ENCODE peak calls at places on chromosome 11, in six cellular contexts. E, O, Y, Z, N and G are unnamed samples.

GRCh38 chr11:64076764-64077163 is 41.0 kb downstream of the FLRT1 start:
- DNase-seq in E (no peak), O (no peak), Y (no peak), Z (no peak), N (no peak), G (no peak)

GRCh38 chr11:115959098-115959497 is 454.9 kb upstream of the CADM1 start:
- DNase-seq in E (no peak), O (no peak), Y (no peak), Z (no peak), N (no peak), G (no peak)

GRCh38 chr11:73372371-73372993 is 3.7 kb upstream of the RELT start:
- DNase-seq in E (no peak), O (no peak), Y (no peak), Z (no peak), N (no peak), G (peak; percentile 61)

GRCh38 chr11:87030458-87031054 is 7.2 kb upstream of the TMEM135 start:
- DNase-seq in E (no peak), O (no peak), Y (peak; percentile 18), Z (no peak), N (no peak), G (no peak)

GRCh38 chr11:67157691-67158090 is 38.6 kb downstream of the KDM2A start:
- DNase-seq in E (no peak), O (no peak), Y (no peak), Z (no peak), N (no peak), G (no peak)

GRCh38 chr11:118979434-118979833 is 7.9 kb downstream of the FOXR1 start:
- DNase-seq in E (no peak), O (no peak), Y (no peak), Z (no peak), N (no peak), G (no peak)

GRCh38 chr11:65032216-65032615 is 5.0 kb downstream of the SNX15 start:
- DNase-seq in E (no peak), O (no peak), Y (no peak), Z (no peak), N (no peak), G (no peak)

GRCh38 chr11:83819936-83820549 is 533.9 kb upstream of the CCDC90B start:
- DNase-seq in E (peak; percentile 54), O (no peak), Y (peak; percentile 79), Z (peak; percentile 37), N (no peak), G (peak; percentile 58)

GRCh38 chr11:20589796-20590195 is 9.6 kb upstream of the SLC6A5 start:
- DNase-seq in E (no peak), O (no peak), Y (no peak), Z (no peak), N (no peak), G (no peak)

GRCh38 chr11:128336203-128336602 is 251.2 kb downstream of the ETS1 start:
- DNase-seq in E (peak; percentile 22), O (no peak), Y (peak; percentile 82), Z (peak; percentile 54), N (no peak), G (no peak)

GRCh38 chr11:71450507-71450906 is 2.3 kb upstream of the DHCR7 start:
- DNase-seq in E (no peak), O (no peak), Y (no peak), Z (peak; percentile 4), N (no peak), G (no peak)
- TF ChIP-seq POLR2A in E (no peak), O (no peak), Y (no peak), Z (no peak), N (no peak), G (no peak)

DNA sequence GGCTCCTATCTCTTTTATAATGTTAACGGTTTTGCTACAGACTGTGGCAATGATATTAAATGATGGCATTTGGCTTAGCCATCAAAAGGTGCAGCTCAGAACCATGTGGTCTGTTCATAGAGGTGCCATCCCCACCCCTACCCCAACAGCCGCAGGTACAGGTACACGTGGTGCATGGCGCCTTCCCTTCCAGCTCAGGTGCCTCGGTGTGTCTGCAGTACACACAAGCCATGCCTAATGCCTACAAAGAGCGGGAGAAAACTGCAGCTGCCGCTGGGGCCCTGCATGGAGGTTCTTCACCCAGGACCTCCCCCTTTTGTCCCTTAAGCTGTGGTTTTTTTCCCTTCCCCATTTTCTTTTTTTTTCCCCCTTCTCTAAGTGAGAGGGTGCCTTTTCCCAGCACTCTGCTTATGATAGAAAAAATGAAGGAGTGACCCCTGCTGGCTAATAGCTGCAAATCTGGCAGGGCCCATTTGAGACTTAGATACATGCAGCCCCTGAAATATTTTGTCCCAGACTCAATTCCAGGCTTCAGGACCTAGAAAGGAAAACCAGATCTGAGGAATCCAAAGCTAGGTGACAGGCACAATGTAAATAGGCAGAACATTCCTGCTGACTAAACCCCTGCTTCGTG is 6.5 kb downstream of the OR52M1 start:
- DNase-seq in E (no peak), O (no peak), Y (peak; percentile 16), Z (no peak), N (no peak), G (peak; percentile 32)
- TF ChIP-seq CTCF in E (no peak), O (no peak), Y (peak; percentile 39), Z (no peak), N (no peak), G (peak; percentile 50)

GRCh38 chr11:33703234-33703633 is 2.6 kb upstream of the C11orf91 start:
- DNase-seq in E (no peak), O (no peak), Y (no peak), Z (no peak), N (no peak), G (no peak)
- TF ChIP-seq POLR2A in E (no peak), O (no peak), Y (no peak), Z (no peak), N (no peak), G (no peak)

GRCh38 chr11:13972958-13973357 is 10.4 kb downstream of the SPON1 start:
- DNase-seq in E (no peak), O (no peak), Y (no peak), Z (no peak), N (no peak), G (no peak)

GRCh38 chr11:13972033-13972910 is 9.7 kb downstream of the SPON1 start:
- DNase-seq in E (no peak), O (no peak), Y (peak; percentile 22), Z (no peak), N (no peak), G (no peak)

GRCh38 chr11:13965337-13965736 is 2.8 kb downstream of the SPON1 start:
- DNase-seq in E (no peak), O (no peak), Y (no peak), Z (no peak), N (no peak), G (no peak)

GRCh38 chr11:13966486-13966885 is 4.0 kb downstream of the SPON1 start:
- DNase-seq in E (no peak), O (no peak), Y (no peak), Z (no peak), N (no peak), G (no peak)

DNA sequence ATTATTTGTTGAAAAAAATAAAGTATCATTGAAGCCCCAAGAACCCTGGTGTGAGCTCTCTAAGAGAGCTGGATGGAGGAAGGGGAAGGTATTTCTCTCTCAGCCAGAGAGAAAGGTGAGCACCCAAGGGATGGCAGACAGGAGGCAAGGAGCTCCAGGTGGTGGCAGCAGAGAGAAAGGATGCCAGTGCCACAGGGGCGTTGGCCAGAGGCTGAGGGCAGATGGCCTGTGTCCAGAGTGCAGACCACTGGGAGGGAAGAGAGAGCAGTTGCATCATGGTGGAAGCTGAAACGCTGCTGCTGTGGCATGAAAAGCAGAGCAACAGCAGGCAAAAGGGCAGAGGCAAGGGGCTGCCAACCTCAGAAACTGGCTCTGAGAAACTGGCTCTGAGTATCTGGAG is 8.5 kb downstream of the SPON1 start:
- DNase-seq in E (no peak), O (no peak), Y (no peak), Z (no peak), N (no peak), G (no peak)
- TF ChIP-seq CTCF in E (no peak), O (no peak), Y (peak; percentile 40), Z (no peak), N (no peak), G (peak; percentile 7)

GRCh38 chr11:77065878-77066228 is 918 bp upstream of the CAPN5 start:
- DNase-seq in E (peak; percentile 44), O (peak; percentile 31), Y (peak; percentile 59), Z (no peak), N (no peak), G (peak; percentile 44)

GRCh38 chr11:77068461-77069335 is 1.9 kb downstream of the CAPN5 start:
- DNase-seq in E (no peak), O (no peak), Y (no peak), Z (no peak), N (no peak), G (no peak)

GRCh38 chr11:77064648-77065217 is 2.0 kb upstream of the CAPN5 start:
- DNase-seq in E (no peak), O (no peak), Y (no peak), Z (no peak), N (no peak), G (no peak)

GRCh38 chr11:77067776-77068460 is 1.1 kb downstream of the CAPN5 start:
- DNase-seq in E (no peak), O (no peak), Y (no peak), Z (no peak), N (no peak), G (no peak)

GRCh38 chr11:77066229-77067023 is at the start of gene CAPN5:
- DNase-seq in E (peak; percentile 95), O (peak; percentile 79), Y (peak; percentile 92), Z (peak; percentile 94), N (peak; percentile 36), G (peak; percentile 93)
- TF ChIP-seq POLR2A in E (peak; percentile 85), O (no peak), Y (peak; percentile 92), Z (peak; percentile 97), N (peak; percentile 87), G (peak; percentile 55)